ENCODE peak calls at places on chromosome X, in five cellular contexts. V, S, E, B and Z are unnamed samples.

GRCh38 chrX:77493677-77494553 is 46.7 kb downstream of the FGF16 start:
- DNase-seq in E (no peak), S (no peak), V (no peak), B (peak), Z (no peak)

GRCh38 chrX:153867671-153868070 is 18.3 kb downstream of the L1CAM start:
- DNase-seq in E (no peak), B (no peak), V (no peak), S (no peak), Z (no peak)

GRCh38 chrX:24498181-24498580 is 33.1 kb downstream of the PDK3 start:
- DNase-seq in B (no peak), V (peak), E (no peak), S (no peak), Z (no peak)

GRCh38 chrX:9464435-9465371 is at the start of gene TBL1X:
- DNase-seq in B (no peak), S (peak), E (peak), V (peak), Z (peak)

GRCh38 chrX:45479196-45479834 is 278.6 kb upstream of the DIPK2B start:
- DNase-seq in V (no peak), B (peak), S (no peak), E (no peak), Z (no peak)

GRCh38 chrX:7214251-7214650 is 66.3 kb upstream of the PUDP start:
- DNase-seq in B (peak), V (no peak), S (no peak), E (no peak), Z (no peak)

GRCh38 chrX:130770615-130771014 is 132.4 kb downstream of the ENOX2 start:
- DNase-seq in S (no peak), E (no peak), B (peak), V (no peak), Z (no peak)

GRCh38 chrX:134547047-134547679 is 87.2 kb downstream of the HPRT1 start:
- DNase-seq in E (no peak), V (no peak), S (no peak), B (no peak), Z (no peak)

GRCh38 chrX:39816871-39817731 is 280.7 kb downstream of the BCOR start:
- DNase-seq in V (no peak), S (no peak), B (no peak), E (no peak), Z (no peak)

DNA sequence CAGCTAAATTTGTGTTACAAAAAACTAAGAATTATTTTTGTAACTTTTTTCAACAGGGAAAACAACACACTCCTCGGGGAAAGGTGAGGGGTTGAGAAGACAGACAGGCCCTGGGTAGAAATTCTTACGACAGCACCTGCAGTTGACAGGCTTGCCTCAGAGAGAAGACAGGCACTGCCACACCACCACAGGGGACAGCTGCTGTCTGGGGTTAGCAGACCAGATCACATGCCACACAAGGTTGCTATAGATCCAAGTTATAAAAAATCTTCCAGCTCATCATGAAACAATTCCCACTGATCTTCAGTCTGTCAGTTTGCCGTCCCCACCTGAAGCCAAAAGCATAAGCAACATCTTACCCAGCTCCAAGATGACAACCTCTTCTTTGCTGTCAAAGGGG is 143.2 kb upstream of the ZCCHC13 start:
- DNase-seq in B (no peak), E (no peak), S (no peak), V (no peak), Z (no peak)
- TF ChIP-seq CTCF in B (no peak), E (no peak), S (no peak), V (no peak), Z (no peak)

GRCh38 chrX:103124284-103124683 is 31.3 kb upstream of the NXF3 start:
- DNase-seq in B (no peak), E (no peak), S (no peak), V (no peak), Z (no peak)

DNA sequence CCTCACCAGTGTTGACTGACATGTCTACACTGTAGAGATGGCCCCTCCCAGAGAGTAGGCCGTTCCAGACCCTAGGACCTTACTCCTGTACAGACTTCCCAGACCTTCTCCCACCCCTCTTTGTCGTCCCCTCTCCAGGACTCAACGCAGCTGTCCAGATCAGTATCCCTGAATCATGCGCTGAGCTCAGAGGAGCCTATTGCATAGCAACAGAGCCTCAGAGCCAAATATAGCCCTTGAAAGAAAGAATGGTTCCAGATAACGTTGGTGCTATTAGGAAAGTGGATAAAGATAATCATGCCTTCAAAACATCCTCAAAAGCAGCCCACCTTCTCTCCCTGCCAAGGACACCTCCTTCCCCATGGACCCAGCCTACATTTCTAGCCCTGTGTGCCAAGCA is 27.8 kb upstream of the NXF3 start:
- DNase-seq in V (no peak), S (no peak), B (no peak), E (no peak), Z (no peak)
- H3K4me3 ChIP-seq in V (no peak), S (no peak), B (no peak), E (no peak), Z (no peak)

DNA sequence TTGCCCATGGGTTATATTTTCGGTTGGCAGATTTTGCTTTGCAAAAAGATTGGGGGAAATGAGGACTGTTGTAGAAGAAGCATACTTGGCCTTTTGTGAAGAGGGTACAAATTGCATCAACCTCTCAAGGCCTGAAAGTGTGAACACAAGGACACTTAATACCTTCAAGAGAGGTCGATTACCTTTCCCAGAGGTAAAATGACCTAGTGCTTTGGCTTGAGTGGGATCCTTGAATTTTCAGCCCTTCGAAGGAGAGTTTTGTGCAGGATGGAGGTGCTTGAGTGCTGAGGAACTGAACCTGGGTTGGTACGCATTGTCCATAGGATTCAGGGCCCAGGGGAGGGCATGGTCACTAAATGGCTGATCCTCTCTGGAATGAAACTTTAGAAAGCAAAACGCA is 27.6 kb upstream of the NKAP start:
- DNase-seq in B (no peak), S (no peak), V (no peak), E (no peak), Z (no peak)
- TF ChIP-seq CTCF in B (no peak), S (no peak), V (no peak), E (no peak), Z (no peak)

DNA sequence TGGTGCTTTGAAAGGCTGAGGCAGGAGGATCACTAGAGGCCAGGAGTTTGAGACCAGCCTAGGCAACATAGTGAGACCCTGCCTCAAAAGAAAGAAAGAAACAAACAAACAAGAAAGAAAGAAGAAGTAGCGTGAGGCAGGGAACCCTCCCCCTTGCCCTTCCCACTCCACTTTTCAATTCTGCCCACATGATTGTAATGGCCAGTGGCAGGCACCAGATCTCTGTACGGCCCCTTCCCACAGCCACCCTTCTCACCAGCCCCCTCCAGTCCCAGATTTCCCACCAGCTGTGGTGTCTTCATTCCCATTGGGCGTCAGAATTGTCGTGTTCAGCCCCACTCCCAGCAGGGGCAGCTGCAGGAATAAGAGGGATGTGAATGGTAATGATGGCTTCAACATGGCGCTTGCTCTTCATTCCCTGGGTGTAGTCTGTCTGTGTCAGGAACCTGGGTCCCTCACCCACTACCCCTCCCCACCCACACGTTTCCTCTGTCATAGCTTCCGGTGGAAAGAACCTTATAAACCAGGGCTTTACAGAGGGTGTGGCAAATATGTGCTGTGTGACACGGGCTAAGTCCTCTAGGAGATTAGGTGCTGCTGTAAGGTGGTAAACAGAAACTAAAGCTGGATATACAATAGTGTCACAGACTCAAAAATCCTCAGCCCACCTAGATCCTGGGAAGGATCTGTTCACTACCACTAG is at the start of gene IL2RG:
- DNase-seq in E (no peak), S (no peak), V (peak), B (no peak), Z (no peak)
- H3K4me3 ChIP-seq in E (no peak), S (peak), V (peak), B (no peak), Z (no peak)